ENCODE peak calls at places on chromosome 4, in five cellular contexts. One of them, this sample, is unnamed.

GRCh38 chr4:4803904-4804296 is 55.6 kb upstream of the MSX1 start:
- DNase-seq in activated B cell treated with CpG ODN at 0.5 μM for 24 hours: no peak
- DNase-seq in astrocyte of the spinal cord: no peak
- DNase-seq in choroid plexus epithelial cell: no peak
- DNase-seq in MCF 10A: no peak
- DNase-seq in this sample: no peak

GRCh38 chr4:102564399-102564921 is 63.3 kb downstream of the NFKB1 start:
- DNase-seq in MCF 10A: peak
- DNase-seq in choroid plexus epithelial cell: peak
- DNase-seq in activated B cell treated with CpG ODN at 0.5 μM for 24 hours: peak
- DNase-seq in astrocyte of the spinal cord: peak
- DNase-seq in this sample: no peak

GRCh38 chr4:174828845-174829701 is at the start of gene GLRA3:
- DNase-seq in choroid plexus epithelial cell: peak
- DNase-seq in activated B cell treated with CpG ODN at 0.5 μM for 24 hours: peak
- DNase-seq in MCF 10A: peak
- DNase-seq in astrocyte of the spinal cord: peak
- DNase-seq in this sample: peak

GRCh38 chr4:108237693-108238092 is 69.0 kb upstream of the LEF1 start:
- DNase-seq in activated B cell treated with CpG ODN at 0.5 μM for 24 hours: no peak
- DNase-seq in astrocyte of the spinal cord: no peak
- DNase-seq in MCF 10A: no peak
- DNase-seq in choroid plexus epithelial cell: no peak
- DNase-seq in this sample: no peak

GRCh38 chr4:158016511-158016910 is 156.3 kb downstream of the GASK1B start:
- DNase-seq in choroid plexus epithelial cell: peak
- DNase-seq in astrocyte of the spinal cord: peak
- DNase-seq in activated B cell treated with CpG ODN at 0.5 μM for 24 hours: no peak
- DNase-seq in MCF 10A: peak
- DNase-seq in this sample: no peak

GRCh38 chr4:184460495-184461285 is 13.7 kb downstream of the IRF2 start:
- DNase-seq in MCF 10A: no peak
- DNase-seq in choroid plexus epithelial cell: no peak
- DNase-seq in activated B cell treated with CpG ODN at 0.5 μM for 24 hours: no peak
- DNase-seq in astrocyte of the spinal cord: no peak
- DNase-seq in this sample: no peak

GRCh38 chr4:30924521-30924920 is 204.4 kb downstream of the PCDH7 start:
- DNase-seq in MCF 10A: peak
- DNase-seq in astrocyte of the spinal cord: no peak
- DNase-seq in activated B cell treated with CpG ODN at 0.5 μM for 24 hours: no peak
- DNase-seq in choroid plexus epithelial cell: no peak
- DNase-seq in this sample: no peak

GRCh38 chr4:71231073-71231752 is 107.6 kb upstream of the SLC4A4 start:
- DNase-seq in MCF 10A: no peak
- DNase-seq in activated B cell treated with CpG ODN at 0.5 μM for 24 hours: no peak
- DNase-seq in astrocyte of the spinal cord: peak
- DNase-seq in choroid plexus epithelial cell: no peak
- DNase-seq in this sample: no peak

GRCh38 chr4:128068927-128069326 is 7.8 kb downstream of the LARP1B start:
- DNase-seq in activated B cell treated with CpG ODN at 0.5 μM for 24 hours: no peak
- DNase-seq in MCF 10A: peak
- DNase-seq in choroid plexus epithelial cell: peak
- DNase-seq in astrocyte of the spinal cord: peak
- DNase-seq in this sample: no peak

GRCh38 chr4:149785686-149786431 is 29.8 kb downstream of the IQCM start:
- DNase-seq in choroid plexus epithelial cell: no peak
- DNase-seq in astrocyte of the spinal cord: peak
- DNase-seq in MCF 10A: peak
- DNase-seq in activated B cell treated with CpG ODN at 0.5 μM for 24 hours: no peak
- DNase-seq in this sample: no peak

GRCh38 chr4:11428161-11428700 is 463 bp downstream of the HS3ST1 start:
- DNase-seq in choroid plexus epithelial cell: no peak
- DNase-seq in activated B cell treated with CpG ODN at 0.5 μM for 24 hours: no peak
- DNase-seq in MCF 10A: no peak
- DNase-seq in astrocyte of the spinal cord: peak
- DNase-seq in this sample: no peak

GRCh38 chr4:4559596-4559995 is 17.7 kb upstream of the STX18 start:
- DNase-seq in activated B cell treated with CpG ODN at 0.5 μM for 24 hours: no peak
- DNase-seq in astrocyte of the spinal cord: no peak
- DNase-seq in MCF 10A: no peak
- DNase-seq in choroid plexus epithelial cell: peak
- DNase-seq in this sample: no peak

GRCh38 chr4:52926575-52926974 is 64.5 kb downstream of the RASL11B start:
- DNase-seq in astrocyte of the spinal cord: no peak
- DNase-seq in activated B cell treated with CpG ODN at 0.5 μM for 24 hours: no peak
- DNase-seq in choroid plexus epithelial cell: no peak
- DNase-seq in MCF 10A: no peak
- DNase-seq in this sample: no peak

GRCh38 chr4:33111106-33111505 is 2390.9 kb downstream of the PCDH7 start:
- DNase-seq in MCF 10A: no peak
- DNase-seq in activated B cell treated with CpG ODN at 0.5 μM for 24 hours: no peak
- DNase-seq in astrocyte of the spinal cord: no peak
- DNase-seq in choroid plexus epithelial cell: peak
- DNase-seq in this sample: no peak

GRCh38 chr4:23654791-23655190 is 235.1 kb downstream of the PPARGC1A start:
- DNase-seq in choroid plexus epithelial cell: peak
- DNase-seq in MCF 10A: peak
- DNase-seq in activated B cell treated with CpG ODN at 0.5 μM for 24 hours: no peak
- DNase-seq in astrocyte of the spinal cord: peak
- DNase-seq in this sample: no peak

GRCh38 chr4:13706130-13706529 is 78.6 kb upstream of the BOD1L1 start:
- DNase-seq in astrocyte of the spinal cord: no peak
- DNase-seq in choroid plexus epithelial cell: no peak
- DNase-seq in activated B cell treated with CpG ODN at 0.5 μM for 24 hours: no peak
- DNase-seq in MCF 10A: peak
- DNase-seq in this sample: no peak

GRCh38 chr4:146520894-146521542 is 722 bp downstream of the SLC10A7 start:
- DNase-seq in activated B cell treated with CpG ODN at 0.5 μM for 24 hours: no peak
- DNase-seq in MCF 10A: peak
- DNase-seq in choroid plexus epithelial cell: peak
- DNase-seq in astrocyte of the spinal cord: peak
- DNase-seq in this sample: no peak

GRCh38 chr4:83011779-83012630 is 1.4 kb upstream of the LIN54 start:
- DNase-seq in activated B cell treated with CpG ODN at 0.5 μM for 24 hours: no peak
- DNase-seq in astrocyte of the spinal cord: peak
- DNase-seq in choroid plexus epithelial cell: peak
- DNase-seq in MCF 10A: peak
- DNase-seq in this sample: no peak

GRCh38 chr4:183544109-183544508 is 39.3 kb downstream of the ING2 start:
- DNase-seq in choroid plexus epithelial cell: peak
- DNase-seq in MCF 10A: no peak
- DNase-seq in astrocyte of the spinal cord: no peak
- DNase-seq in activated B cell treated with CpG ODN at 0.5 μM for 24 hours: no peak
- DNase-seq in this sample: no peak

GRCh38 chr4:123619895-123620294 is 223.3 kb downstream of the SPRY1 start:
- DNase-seq in MCF 10A: no peak
- DNase-seq in choroid plexus epithelial cell: no peak
- DNase-seq in astrocyte of the spinal cord: no peak
- DNase-seq in activated B cell treated with CpG ODN at 0.5 μM for 24 hours: no peak
- DNase-seq in this sample: no peak

GRCh38 chr4:120071192-120071795 is 4.6 kb upstream of the MAD2L1 start:
- DNase-seq in astrocyte of the spinal cord: peak
- DNase-seq in choroid plexus epithelial cell: peak
- DNase-seq in activated B cell treated with CpG ODN at 0.5 μM for 24 hours: no peak
- DNase-seq in MCF 10A: peak
- DNase-seq in this sample: no peak

GRCh38 chr4:7120341-7120740 is 52.5 kb upstream of the GRPEL1 start:
- DNase-seq in MCF 10A: no peak
- DNase-seq in choroid plexus epithelial cell: peak
- DNase-seq in astrocyte of the spinal cord: peak
- DNase-seq in activated B cell treated with CpG ODN at 0.5 μM for 24 hours: no peak
- DNase-seq in this sample: no peak

GRCh38 chr4:184459413-184459812 is 14.9 kb downstream of the IRF2 start:
- DNase-seq in astrocyte of the spinal cord: peak
- DNase-seq in MCF 10A: peak
- DNase-seq in activated B cell treated with CpG ODN at 0.5 μM for 24 hours: no peak
- DNase-seq in choroid plexus epithelial cell: peak
- DNase-seq in this sample: no peak

GRCh38 chr4:173057906-173058305 is 110.7 kb upstream of the GALNT7 start:
- DNase-seq in astrocyte of the spinal cord: peak
- DNase-seq in choroid plexus epithelial cell: no peak
- DNase-seq in activated B cell treated with CpG ODN at 0.5 μM for 24 hours: no peak
- DNase-seq in MCF 10A: no peak
- DNase-seq in this sample: no peak

GRCh38 chr4:1318046-1318375 is 28.3 kb downstream of the MAEA start:
- DNase-seq in MCF 10A: no peak
- DNase-seq in activated B cell treated with CpG ODN at 0.5 μM for 24 hours: no peak
- DNase-seq in astrocyte of the spinal cord: no peak
- DNase-seq in choroid plexus epithelial cell: no peak
- DNase-seq in this sample: no peak

GRCh38 chr4:1315838-1316536 is 26.3 kb downstream of the MAEA start:
- DNase-seq in astrocyte of the spinal cord: no peak
- DNase-seq in MCF 10A: no peak
- DNase-seq in choroid plexus epithelial cell: no peak
- DNase-seq in activated B cell treated with CpG ODN at 0.5 μM for 24 hours: no peak
- DNase-seq in this sample: no peak

GRCh38 chr4:1316537-1317168 is 27.0 kb downstream of the MAEA start:
- DNase-seq in activated B cell treated with CpG ODN at 0.5 μM for 24 hours: no peak
- DNase-seq in astrocyte of the spinal cord: no peak
- DNase-seq in MCF 10A: no peak
- DNase-seq in choroid plexus epithelial cell: no peak
- DNase-seq in this sample: no peak

GRCh38 chr4:1317177-1318045 is 27.7 kb downstream of the MAEA start:
- DNase-seq in astrocyte of the spinal cord: no peak
- DNase-seq in activated B cell treated with CpG ODN at 0.5 μM for 24 hours: no peak
- DNase-seq in MCF 10A: no peak
- DNase-seq in choroid plexus epithelial cell: no peak
- DNase-seq in this sample: no peak

DNA sequence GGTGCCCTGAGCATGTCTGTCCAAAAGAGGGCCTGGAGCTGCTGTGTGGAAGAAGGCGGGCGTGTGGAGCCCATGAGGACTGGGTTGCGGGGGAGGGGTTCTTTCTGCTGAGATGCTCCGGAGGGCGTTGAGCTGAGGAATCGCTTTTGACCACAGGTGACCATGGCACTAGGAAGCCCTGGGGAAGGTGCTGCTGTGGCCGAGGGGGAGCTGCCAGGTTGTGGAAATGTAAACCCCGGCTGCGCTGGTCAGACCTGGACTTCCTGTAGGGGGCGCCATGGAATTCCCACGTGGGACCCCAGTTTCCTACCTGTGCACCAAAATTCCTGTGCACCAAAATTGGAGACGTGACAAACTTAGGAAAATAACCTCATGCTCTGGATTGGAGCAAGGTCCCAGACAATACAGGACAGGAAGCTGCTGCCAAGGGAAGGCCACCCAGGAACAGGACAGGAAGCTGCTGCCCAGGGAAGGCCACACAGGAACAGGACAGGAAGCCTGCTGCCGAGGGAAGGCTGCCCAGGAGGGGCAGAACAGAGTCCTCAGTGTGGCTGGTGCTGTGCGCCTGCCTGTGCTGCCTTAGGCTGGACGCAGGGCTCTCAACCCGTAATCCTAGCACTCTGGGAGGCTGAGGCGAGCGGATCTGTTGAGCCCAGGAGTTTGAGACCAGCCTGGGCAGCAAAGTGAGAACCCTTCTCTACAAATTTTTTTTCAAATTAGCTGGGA is 28.4 kb upstream of the UVSSA start:
- DNase-seq in choroid plexus epithelial cell: no peak
- DNase-seq in MCF 10A: no peak
- DNase-seq in activated B cell treated with CpG ODN at 0.5 μM for 24 hours: no peak
- DNase-seq in astrocyte of the spinal cord: no peak
- DNase-seq in this sample: no peak
- TF ChIP-seq CTCF in choroid plexus epithelial cell: peak
- TF ChIP-seq CTCF in MCF 10A: peak
- TF ChIP-seq CTCF in activated B cell treated with CpG ODN at 0.5 μM for 24 hours: no peak
- TF ChIP-seq CTCF in astrocyte of the spinal cord: peak
- TF ChIP-seq CTCF in this sample: no peak

DNA sequence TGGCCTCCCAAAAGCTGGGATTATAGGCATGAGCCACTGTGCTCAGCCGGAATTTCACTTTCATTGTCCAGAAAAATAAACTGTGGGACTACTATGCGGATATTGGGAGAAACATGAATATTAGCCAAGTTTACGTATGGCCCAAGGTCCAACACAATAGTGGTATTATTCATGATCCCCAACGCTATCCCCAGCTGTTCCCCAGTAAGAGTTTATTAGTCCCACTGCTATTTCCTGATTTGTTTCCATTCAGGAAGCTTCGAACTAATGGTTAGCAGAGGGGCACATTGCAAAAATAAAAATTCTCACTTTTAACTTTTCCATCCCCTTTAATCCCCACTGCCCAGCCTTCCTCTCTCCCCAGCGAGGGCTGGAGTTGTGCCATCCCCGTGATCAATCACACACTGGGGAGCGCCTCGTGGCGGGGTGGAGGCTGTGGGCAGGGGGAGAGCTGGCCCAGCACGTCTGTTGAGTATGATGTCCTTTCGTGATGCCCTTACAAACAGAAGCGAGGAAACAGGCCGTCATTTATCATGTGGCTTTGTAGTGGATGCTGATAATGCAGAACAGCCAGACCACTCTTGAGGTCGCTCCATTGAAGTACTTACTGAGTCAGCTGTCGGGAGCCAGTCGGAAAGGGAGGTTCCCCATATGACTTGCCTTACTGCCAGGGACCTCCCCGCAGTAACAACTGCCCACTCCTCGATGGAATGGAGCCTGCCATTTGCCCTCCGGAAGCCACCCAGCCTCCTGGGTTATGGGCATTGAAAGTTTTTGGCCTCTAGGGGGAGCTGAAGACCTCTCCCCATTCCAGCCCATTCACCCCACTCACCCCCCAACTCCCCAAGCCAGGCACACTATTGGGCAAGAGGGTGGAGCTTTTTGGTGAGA is 117.0 kb downstream of the KDR start:
- DNase-seq in MCF 10A: peak
- DNase-seq in activated B cell treated with CpG ODN at 0.5 μM for 24 hours: no peak
- DNase-seq in choroid plexus epithelial cell: no peak
- DNase-seq in astrocyte of the spinal cord: no peak
- DNase-seq in this sample: no peak
- TF ChIP-seq CTCF in MCF 10A: peak
- TF ChIP-seq CTCF in activated B cell treated with CpG ODN at 0.5 μM for 24 hours: no peak
- TF ChIP-seq CTCF in choroid plexus epithelial cell: peak
- TF ChIP-seq CTCF in astrocyte of the spinal cord: peak
- TF ChIP-seq CTCF in this sample: peak

GRCh38 chr4:126582737-126583136 is 1050.0 kb upstream of the INTU start:
- DNase-seq in choroid plexus epithelial cell: peak
- DNase-seq in activated B cell treated with CpG ODN at 0.5 μM for 24 hours: no peak
- DNase-seq in astrocyte of the spinal cord: no peak
- DNase-seq in MCF 10A: peak
- DNase-seq in this sample: no peak

DNA sequence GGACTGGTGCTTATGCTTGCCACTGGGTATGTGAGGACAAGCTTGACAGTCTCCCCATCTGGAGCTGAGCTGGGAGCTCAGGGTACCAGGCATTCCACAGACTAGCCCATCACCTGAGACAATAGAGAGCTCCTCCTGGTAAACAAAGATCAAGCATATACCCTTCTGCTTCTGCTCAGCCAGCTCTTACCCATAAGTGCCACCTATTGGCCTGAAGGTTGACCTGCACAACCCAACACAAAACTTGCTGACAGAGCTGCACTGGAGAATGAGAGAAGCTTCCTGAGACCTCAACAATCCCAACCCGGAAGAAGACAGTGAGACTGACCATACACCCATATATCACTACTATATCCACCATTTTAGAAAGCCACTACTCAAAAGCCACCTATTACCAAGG is 1049.2 kb upstream of the INTU start:
- DNase-seq in activated B cell treated with CpG ODN at 0.5 μM for 24 hours: no peak
- DNase-seq in astrocyte of the spinal cord: no peak
- DNase-seq in choroid plexus epithelial cell: peak
- DNase-seq in MCF 10A: peak
- DNase-seq in this sample: no peak
- TF ChIP-seq CTCF in activated B cell treated with CpG ODN at 0.5 μM for 24 hours: no peak
- TF ChIP-seq CTCF in astrocyte of the spinal cord: peak
- TF ChIP-seq CTCF in choroid plexus epithelial cell: peak
- TF ChIP-seq CTCF in MCF 10A: peak
- TF ChIP-seq CTCF in this sample: peak

GRCh38 chr4:99467908-99468307 is 32.8 kb upstream of the ADH7 start:
- DNase-seq in activated B cell treated with CpG ODN at 0.5 μM for 24 hours: no peak
- DNase-seq in MCF 10A: no peak
- DNase-seq in choroid plexus epithelial cell: no peak
- DNase-seq in astrocyte of the spinal cord: no peak
- DNase-seq in this sample: no peak
- TF ChIP-seq CTCF in activated B cell treated with CpG ODN at 0.5 μM for 24 hours: no peak
- TF ChIP-seq CTCF in MCF 10A: no peak
- TF ChIP-seq CTCF in choroid plexus epithelial cell: no peak
- TF ChIP-seq CTCF in astrocyte of the spinal cord: no peak
- TF ChIP-seq CTCF in this sample: no peak